ENCODE peak calls at places on chromosomes 3 and 15, in nine cellular contexts. T is tibial nerve, X is GM20000, Y is lower leg skin, D is SK-N-SH, B is RWPE2, V is MM.1S, A is heart right ventricle, Z is left ventricle myocardium inferior. K is an unnamed sample.

GRCh38 chr15:82552861-82553260 is 12.6 kb upstream of the RPS17 start:
- DNase-seq in V (no peak), T (no peak), Z (no peak), B (no peak), A (no peak), X (no peak), D (no peak), Y (no peak), K (no peak)

GRCh38 chr15:77495806-77496589 is 75.3 kb downstream of the HMG20A start:
- DNase-seq in A (no peak), V (no peak), D (no peak), T (no peak), B (no peak), Z (peak), Y (no peak), X (no peak), K (no peak)

GRCh38 chr3:53806182-53807116 is 39.8 kb downstream of the CHDH start:
- DNase-seq in Y (no peak), Z (no peak), X (no peak), B (no peak), D (no peak), T (no peak), A (peak), V (no peak), K (peak)

GRCh38 chr15:101070502-101071273 is 151.5 kb downstream of the LRRK1 start:
- DNase-seq in B (peak), D (no peak), A (no peak), T (no peak), V (no peak), X (no peak), Z (no peak), Y (no peak), K (no peak)

GRCh38 chr15:49134683-49135341 is 20.6 kb downstream of the COPS2 start:
- DNase-seq in X (no peak), V (no peak), B (no peak), Z (no peak), A (no peak), T (no peak), D (no peak), Y (no peak), K (no peak)

GRCh38 chr3:164341086-164341485 is 737.2 kb downstream of the SI start:
- DNase-seq in D (no peak), A (no peak), X (no peak), B (no peak), Z (no peak), V (no peak), T (no peak), Y (no peak), K (no peak)

GRCh38 chr3:186021673-186022362 is 84.0 kb upstream of the TRA2B start:
- DNase-seq in D (peak), A (no peak), T (no peak), V (no peak), Z (no peak), B (no peak), Y (peak), X (no peak), K (no peak)

GRCh38 chr15:100602822-100603393 is 519 bp downstream of the ASB7 start:
- DNase-seq in B (peak), V (peak), X (peak), A (no peak), D (peak), T (no peak), Z (no peak), Y (no peak), K (no peak)

GRCh38 chr3:72010044-72010443 is 225.1 kb upstream of the PROK2 start:
- DNase-seq in Y (no peak), D (no peak), X (no peak), B (no peak), A (no peak), V (no peak), T (no peak), Z (no peak), K (no peak)

GRCh38 chr3:43770426-43771103 is 79.8 kb downstream of the ABHD5 start:
- DNase-seq in T (peak), D (peak), Y (peak), X (no peak), A (peak), Z (peak), V (no peak), B (no peak), K (no peak)

GRCh38 chr3:184156522-184156955 is 1.4 kb downstream of the DVL3 start:
- DNase-seq in D (peak), B (no peak), T (no peak), X (peak), V (no peak), Z (peak), A (peak), Y (no peak), K (peak)

GRCh38 chr3:106534206-106534605 is 665.4 kb upstream of the CBLB start:
- DNase-seq in Z (no peak), T (no peak), D (no peak), V (no peak), A (no peak), B (no peak), X (no peak), Y (no peak), K (no peak)

GRCh38 chr15:36278219-36278618 is 301.2 kb upstream of the CDIN1 start:
- DNase-seq in Z (no peak), V (no peak), D (no peak), A (no peak), B (no peak), Y (no peak), X (no peak), T (no peak), K (no peak)

GRCh38 chr3:171994646-171995441 is 44.5 kb upstream of the FNDC3B start:
- DNase-seq in Y (no peak), Z (no peak), D (no peak), A (no peak), X (no peak), T (no peak), B (no peak), V (no peak), K (no peak)

GRCh38 chr3:132981746-132982145 is 56.4 kb upstream of the TMEM108 start:
- DNase-seq in Z (no peak), D (no peak), T (no peak), Y (no peak), B (no peak), A (no peak), V (no peak), X (no peak), K (no peak)
- TF ChIP-seq CTCF in Z (no peak), D (no peak), T (no peak), Y (no peak), B (no peak), A (no peak), V (no peak), X (no peak), K (no peak)

DNA sequence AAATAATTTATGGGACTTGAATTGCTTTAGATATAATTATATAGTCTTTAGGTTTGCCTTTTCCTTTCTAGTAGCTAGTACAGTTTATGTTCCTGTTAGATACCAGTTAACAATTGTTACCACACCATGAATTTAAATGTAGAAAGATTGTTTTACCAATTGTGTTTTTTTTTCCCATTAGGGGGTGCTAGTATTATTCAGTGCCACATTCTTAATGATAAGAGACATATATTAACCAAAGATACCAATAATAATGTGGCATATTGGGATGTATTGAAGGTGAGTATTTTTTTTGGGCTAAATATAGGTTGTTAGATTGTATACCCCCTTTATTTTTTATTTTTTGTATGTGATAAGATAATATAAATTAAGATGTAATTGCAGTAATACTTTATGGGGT is 27.7 kb downstream of the WDR48 start:
- DNase-seq in V (no peak), Y (no peak), D (no peak), B (no peak), A (no peak), X (no peak), T (no peak), Z (no peak), K (no peak)
- TF ChIP-seq CTCF in V (no peak), Y (no peak), D (no peak), B (peak), A (no peak), X (no peak), T (no peak), Z (no peak), K (no peak)

DNA sequence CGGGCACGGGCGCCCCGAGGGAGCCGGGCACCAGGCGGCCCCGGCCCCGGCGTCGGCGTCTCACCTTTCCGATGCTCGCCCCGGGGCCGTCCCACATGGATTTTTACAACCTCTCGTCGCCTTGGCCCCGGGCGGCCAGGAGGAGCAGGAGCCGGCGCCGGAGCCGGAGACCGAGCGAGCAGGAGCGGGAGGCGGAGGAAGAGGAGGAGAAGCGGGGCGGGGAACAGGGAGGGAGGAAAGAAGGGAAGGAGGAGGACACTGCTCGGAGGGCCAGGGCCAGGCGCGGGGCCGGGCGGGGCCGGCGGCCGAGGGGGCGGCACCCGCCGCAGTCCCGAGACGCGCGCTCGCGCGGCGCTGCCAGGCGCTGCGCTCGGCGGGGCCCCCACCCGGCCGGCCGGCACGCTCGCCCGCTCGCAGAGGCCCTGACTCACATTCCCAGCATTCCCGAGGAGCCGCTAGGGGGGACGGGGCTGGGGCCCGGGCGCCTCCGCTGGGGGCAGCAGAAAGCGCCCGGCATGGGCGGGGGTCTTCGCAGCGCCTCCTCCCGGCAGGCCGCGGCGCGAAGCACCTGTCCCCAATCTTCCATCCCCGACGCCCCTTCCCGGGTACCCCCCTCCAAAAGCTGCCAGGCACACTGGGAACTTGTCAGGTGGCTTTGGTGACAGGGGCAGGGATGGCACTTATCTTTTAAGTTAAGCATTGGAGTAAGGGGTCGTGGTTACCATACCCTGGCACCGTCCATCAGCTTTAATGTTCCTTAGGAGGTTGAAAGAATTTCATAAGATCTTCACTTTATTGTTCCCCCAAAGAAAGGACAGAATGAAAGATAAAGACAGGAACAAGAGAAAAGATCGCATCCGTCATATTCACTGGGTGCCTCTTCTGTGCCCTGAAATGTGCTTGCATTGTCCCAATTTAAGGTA is at the start of gene ERC2:
- DNase-seq in Z (peak), V (no peak), A (peak), Y (no peak), X (no peak), T (no peak), D (peak), B (no peak), K (peak)
- TF ChIP-seq CTCF in Z (peak), V (no peak), A (peak), Y (no peak), X (no peak), T (no peak), D (peak), B (peak), K (peak)

GRCh38 chr3:63405882-63406281 is 127.8 kb downstream of the SYNPR start:
- DNase-seq in V (no peak), X (no peak), D (no peak), Z (no peak), A (no peak), T (no peak), Y (no peak), B (no peak), K (no peak)
- TF ChIP-seq CTCF in V (no peak), X (no peak), D (no peak), Z (no peak), A (no peak), T (no peak), Y (no peak), B (no peak), K (no peak)

DNA sequence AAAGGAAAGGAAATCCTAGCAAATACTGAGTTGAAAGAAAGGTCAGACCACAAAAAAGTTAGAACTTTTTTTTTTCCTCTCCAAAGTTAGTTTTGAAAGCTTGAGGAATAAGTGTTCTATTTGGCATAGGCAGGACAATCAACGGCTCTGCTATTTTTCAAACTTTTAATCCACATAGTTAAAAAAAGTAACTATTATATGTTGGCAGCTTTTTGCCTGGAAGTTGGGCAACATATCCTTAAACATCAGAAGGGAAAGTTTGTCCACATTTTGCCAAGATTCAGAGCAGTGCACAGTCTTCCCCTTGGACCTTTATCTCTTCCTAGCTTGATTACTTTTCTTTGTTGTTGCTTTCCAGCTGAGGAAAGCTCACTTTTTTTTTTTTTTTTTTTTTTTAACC is 92.6 kb downstream of the COL6A6 start:
- DNase-seq in D (no peak), T (no peak), Z (no peak), V (no peak), A (no peak), X (no peak), Y (no peak), B (no peak), K (no peak)
- TF ChIP-seq CTCF in D (no peak), T (no peak), Z (no peak), V (no peak), A (no peak), X (no peak), Y (no peak), B (no peak), K (no peak)

K was measured in dorsolateral prefrontal cortex.